ENCODE peak calls at places on chromosomes 2 and 18, in six cellular contexts. O is AG04450, L is tibial nerve, D is astrocyte of the spinal cord, K is mesothelial cell of epicardium, A is heart left ventricle. U is an unnamed sample.

GRCh38 chr18:76889086-76889699 is 66.8 kb downstream of the ZNF236 start:
- DNase-seq in L (no peak), O (no peak), D (no peak), A (no peak), K (no peak), U (no peak)

GRCh38 chr2:39437522-39438296 is 624 bp upstream of the MAP4K3 start:
- DNase-seq in D (no peak), K (no peak), O (no peak), A (peak; percentile 36), L (peak; percentile 25), U (peak; percentile 57)

GRCh38 chr2:211344289-211344688 is 787.9 kb downstream of the CPS1 start:
- DNase-seq in K (no peak), A (no peak), L (no peak), D (no peak), O (no peak), U (no peak)

GRCh38 chr2:224570328-224570993 is 14.7 kb downstream of the CUL3 start:
- DNase-seq in A (no peak), K (no peak), L (no peak), D (peak; percentile 64), O (peak; percentile 15), U (no peak)

GRCh38 chr2:42492691-42493467 is 903 bp downstream of the KCNG3 start:
- DNase-seq in O (no peak), K (peak; percentile 40), L (no peak), A (no peak), D (no peak), U (no peak)

GRCh38 chr18:35186491-35187034 is 54.3 kb upstream of the ZNF397 start:
- DNase-seq in A (no peak), K (no peak), O (no peak), L (no peak), D (no peak), U (no peak)

GRCh38 chr2:203936535-203936934 is at the start of gene ICOS:
- DNase-seq in D (no peak), A (no peak), L (no peak), O (no peak), K (no peak), U (no peak)

GRCh38 chr2:123811846-123812245 is 213.2 kb upstream of the CNTNAP5 start:
- DNase-seq in D (no peak), L (no peak), O (no peak), K (no peak), A (no peak), U (no peak)

GRCh38 chr2:118913131-118913804 is 28.7 kb upstream of the MARCO start:
- DNase-seq in K (no peak), A (no peak), D (no peak), O (no peak), L (no peak), U (no peak)

GRCh38 chr2:185128331-185128730 is 530.0 kb downstream of the ZNF804A start:
- DNase-seq in D (no peak), K (no peak), A (no peak), L (no peak), O (no peak), U (no peak)

GRCh38 chr2:20578895-20579825 is 71.7 kb downstream of the HS1BP3 start:
- DNase-seq in L (peak; percentile 81), A (peak; percentile 91), K (peak; percentile 62), D (peak; percentile 98), O (peak; percentile 95), U (peak; percentile 75)

GRCh38 chr2:77054938-77055337 is 467.2 kb downstream of the LRRTM4 start:
- DNase-seq in L (no peak), D (peak; percentile 7), K (no peak), O (no peak), A (no peak), U (no peak)

GRCh38 chr18:22946217-22946616 is 13.1 kb downstream of the RBBP8 start:
- DNase-seq in K (no peak), A (no peak), D (no peak), L (no peak), O (no peak), U (no peak)

GRCh38 chr2:143150287-143150686 is 21.1 kb downstream of the ARHGAP15 start:
- DNase-seq in L (no peak), A (no peak), O (no peak), K (no peak), D (no peak), U (no peak)

GRCh38 chr2:158716921-158717320 is 78.2 kb upstream of the DAPL1 start:
- DNase-seq in D (no peak), A (no peak), O (no peak), L (no peak), K (no peak), U (no peak)

GRCh38 chr2:239694487-239694886 is 293.7 kb upstream of the HDAC4 start:
- DNase-seq in D (no peak), O (no peak), A (no peak), L (no peak), K (peak; percentile 31), U (no peak)

GRCh38 chr2:231780123-231780908 is 766 bp downstream of the PDE6D start:
- DNase-seq in K (peak; percentile 51), L (no peak), A (no peak), O (no peak), D (peak; percentile 29), U (peak; percentile 20)

GRCh38 chr2:173184031-173185004 is 108.7 kb downstream of the MAP3K20 start:
- DNase-seq in D (peak; percentile 99), L (peak; percentile 51), K (no peak), A (peak; percentile 31), O (peak; percentile 95), U (no peak)

GRCh38 chr18:58528011-58528367 is 100.9 kb downstream of the ALPK2 start:
- DNase-seq in D (no peak), L (no peak), K (no peak), A (no peak), O (no peak), U (no peak)

GRCh38 chr18:58527116-58528010 is 101.5 kb downstream of the ALPK2 start:
- DNase-seq in L (no peak), K (no peak), O (no peak), A (no peak), D (peak; percentile 21), U (no peak)

GRCh38 chr18:58526425-58527115 is 102.3 kb downstream of the ALPK2 start:
- DNase-seq in O (no peak), A (no peak), L (no peak), D (no peak), K (no peak), U (no peak)

GRCh38 chr18:58525928-58526424 is 102.9 kb downstream of the ALPK2 start:
- DNase-seq in A (no peak), L (no peak), K (no peak), D (no peak), O (no peak), U (no peak)

GRCh38 chr18:58525517-58525916 is 103.4 kb downstream of the ALPK2 start:
- DNase-seq in O (peak; percentile 18), L (no peak), A (no peak), D (peak; percentile 63), K (peak; percentile 22), U (no peak)
- TF ChIP-seq CTCF in O (no peak), L (no peak), A (no peak), D (no peak), K (no peak), U (no peak)

GRCh38 chr2:3324404-3325281 is 53.0 kb downstream of the EIPR1 start:
- DNase-seq in L (no peak), O (no peak), A (no peak), K (no peak), D (no peak), U (no peak)
- TF ChIP-seq CTCF in L (no peak), O (no peak), A (no peak), K (no peak), D (no peak), U (no peak)

DNA sequence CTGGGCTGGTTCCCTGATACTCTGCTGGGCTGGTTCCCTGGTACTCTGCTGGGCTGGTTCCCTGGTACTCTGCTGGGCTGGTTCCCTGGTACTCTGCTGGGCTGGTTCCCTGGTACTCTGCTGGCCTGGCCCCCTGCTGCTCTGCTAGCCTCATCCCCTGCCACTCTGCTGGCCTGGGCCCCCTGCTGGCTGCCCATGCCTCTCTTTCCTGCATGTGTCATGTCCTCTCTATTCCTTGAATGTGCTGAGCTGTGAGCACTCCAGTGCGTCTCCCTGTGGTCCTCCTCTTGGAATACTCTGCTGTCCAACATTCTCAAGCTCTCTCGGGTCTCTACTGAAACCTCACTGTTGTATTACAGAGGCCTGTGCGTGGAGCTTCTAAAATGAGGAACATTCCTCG is 216.3 kb downstream of the RNF144A start:
- DNase-seq in L (no peak), O (no peak), K (no peak), D (peak; percentile 21), A (no peak), U (no peak)
- TF ChIP-seq CTCF in L (no peak), O (no peak), K (no peak), D (peak; percentile 34), A (no peak), U (no peak)

GRCh38 chr2:65383571-65384488 is 48.6 kb downstream of the SPRED2 start:
- DNase-seq in D (no peak), K (no peak), O (no peak), L (no peak), A (no peak), U (no peak)

GRCh38 chr2:65380243-65380642 is 52.2 kb downstream of the SPRED2 start:
- DNase-seq in K (no peak), D (no peak), A (no peak), O (no peak), L (no peak), U (no peak)

GRCh38 chr2:65382323-65382722 is 50.1 kb downstream of the SPRED2 start:
- DNase-seq in K (no peak), O (no peak), L (no peak), A (no peak), D (no peak), U (no peak)

GRCh38 chr2:65381607-65382032 is 50.8 kb downstream of the SPRED2 start:
- DNase-seq in A (no peak), D (no peak), O (no peak), L (no peak), K (no peak), U (no peak)

GRCh38 chr2:65382776-65383357 is 49.5 kb downstream of the SPRED2 start:
- DNase-seq in K (peak; percentile 80), D (peak; percentile 94), O (peak; percentile 82), L (peak; percentile 65), A (peak; percentile 80), U (peak; percentile 81)
- TF ChIP-seq CTCF in K (no peak), D (no peak), O (no peak), L (no peak), A (no peak), U (peak; percentile 34)

DNA sequence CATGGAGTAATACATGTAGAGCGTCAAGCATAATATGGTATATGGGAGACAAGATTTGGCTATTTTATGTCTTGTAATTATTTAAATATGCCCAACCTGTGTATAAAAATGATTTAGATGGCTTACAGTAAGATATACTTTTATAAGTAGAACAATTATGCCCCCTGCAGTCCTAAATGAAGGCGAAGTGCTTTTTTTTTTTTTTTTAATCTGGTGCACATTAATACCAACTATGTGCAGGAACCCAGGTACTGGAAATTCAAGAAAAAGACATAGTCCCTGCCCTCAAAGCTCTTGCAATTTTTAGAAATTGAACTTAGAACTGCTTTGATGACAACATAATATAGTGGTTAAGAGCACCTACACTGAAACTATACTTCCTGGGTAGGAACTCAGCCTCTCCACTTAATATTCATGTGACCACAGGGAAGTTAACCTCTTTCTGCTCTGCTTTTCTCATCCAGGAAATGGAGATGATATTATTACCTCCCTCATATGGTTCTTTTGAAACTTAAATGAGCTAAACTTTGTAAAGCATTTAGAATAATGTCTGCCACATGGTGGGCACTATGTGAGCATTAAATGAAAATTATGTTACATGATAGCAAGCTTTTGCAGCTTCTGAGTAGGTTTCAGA is 38.1 kb downstream of the AFTPH start:
- DNase-seq in D (peak; percentile 11), K (no peak), A (no peak), L (no peak), O (no peak), U (no peak)
- TF ChIP-seq CTCF in D (peak; percentile 14), K (no peak), A (peak; percentile 36), L (peak; percentile 31), O (peak; percentile 50), U (peak; percentile 36)